ENCODE peak calls at places on chromosomes 12 and 14, in nine cellular contexts. X, Q, Y, U, P, N, W, J and L are unnamed samples. For H3K4me1, the result is how much of the 10 kb centered on the place peaks cover.

GRCh38 chr12:72832024-72832423 is 559.9 kb downstream of the TRHDE start:
- DNase-seq in X (no peak), Q (no peak), Y (no peak), U (no peak), P (no peak), N (no peak), W (no peak), J (no peak), L (no peak)

GRCh38 chr12:6607751-6608591 is 792 bp upstream of the CHD4 start:
- DNase-seq in X (peak), Q (peak), Y (peak), U (peak), P (peak), N (peak), W (peak), J (peak), L (no peak)

GRCh38 chr14:105439710-105440553 is 20.3 kb downstream of the MTA1 start:
- DNase-seq in X (no peak), Q (no peak), Y (no peak), U (no peak), P (no peak), N (no peak), W (no peak), J (no peak), L (peak)

GRCh38 chr12:13534242-13534641 is 337.7 kb downstream of the EMP1 start:
- DNase-seq in X (no peak), Q (no peak), Y (no peak), U (no peak), P (no peak), N (no peak), W (no peak), J (no peak), L (no peak)

GRCh38 chr14:69152181-69152943 is 557 bp downstream of the DCAF5 start:
- DNase-seq in X (peak), Q (peak), Y (peak), U (peak), P (no peak), N (no peak), W (peak), J (peak), L (no peak)

GRCh38 chr12:107884769-107885694 is 110.5 kb downstream of the ASCL4 start:
- DNase-seq in X (peak), Q (peak), Y (peak), U (peak), P (no peak), N (peak), W (peak), J (no peak), L (no peak)

GRCh38 chr12:115572440-115572839 is 705.1 kb downstream of the MED13L start:
- DNase-seq in X (no peak), Q (no peak), Y (no peak), U (no peak), P (no peak), N (no peak), W (no peak), J (no peak), L (no peak)

GRCh38 chr12:86233126-86233525 is 23.1 kb downstream of the MGAT4C start:
- DNase-seq in X (peak), Q (peak), Y (no peak), U (peak), P (no peak), N (no peak), W (no peak), J (no peak), L (no peak)

GRCh38 chr12:23757541-23757962 is 191.9 kb downstream of the SOX5 start:
- DNase-seq in X (peak), Q (peak), Y (no peak), U (peak), P (no peak), N (no peak), W (peak), J (no peak), L (no peak)

GRCh38 chr12:740921-741320 is 11.5 kb upstream of the WNK1 start:
- DNase-seq in X (no peak), Q (no peak), Y (no peak), U (no peak), P (no peak), N (no peak), W (no peak), J (no peak), L (no peak)

GRCh38 chr12:46401703-46402102 is 29.1 kb upstream of the SLC38A2 start:
- DNase-seq in X (peak), Q (peak), Y (no peak), U (peak), P (peak), N (no peak), W (no peak), J (no peak), L (peak)

GRCh38 chr14:60508707-60509437 is at the start of gene SIX6:
- DNase-seq in X (peak), Q (peak), Y (no peak), U (peak), P (no peak), N (no peak), W (no peak), J (no peak), L (peak)

GRCh38 chr12:79274571-79275064 is 410.0 kb downstream of the SYT1 start:
- DNase-seq in X (peak), Q (no peak), Y (no peak), U (no peak), P (no peak), N (no peak), W (no peak), J (no peak), L (no peak)

GRCh38 chr12:64124511-64125197 is 97.4 kb downstream of the KICS2 start:
- DNase-seq in X (peak), Q (no peak), Y (no peak), U (peak), P (no peak), N (no peak), W (no peak), J (no peak), L (no peak)

DNA sequence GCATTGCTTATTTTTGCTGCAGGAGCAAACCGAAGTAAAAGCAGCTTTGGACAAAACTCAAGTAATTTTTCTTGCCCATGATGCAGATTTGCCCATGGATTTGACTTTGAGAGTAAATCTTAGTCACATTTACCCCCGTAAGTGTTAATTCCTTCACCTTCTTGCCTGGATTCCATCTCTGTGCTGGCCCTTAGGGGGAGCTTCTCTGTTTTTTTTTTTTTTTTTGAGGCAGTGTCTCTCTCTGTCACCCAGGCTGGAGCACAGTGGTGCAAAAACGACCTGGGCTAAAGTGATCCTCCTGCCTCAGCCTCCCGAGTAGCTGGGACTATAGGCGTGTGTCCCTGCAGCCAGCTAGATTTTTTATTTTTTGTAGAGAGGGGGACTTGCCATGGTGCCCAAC is 210.2 kb downstream of the FUT8 start:
- DNase-seq in X (no peak), Q (no peak), Y (no peak), U (no peak), P (no peak), N (no peak), W (no peak), J (no peak), L (no peak)
- H3K4me1 ChIP-seq in X (under half), Q (under half), Y (under half), U (under half), P (under half), N (under half), W (under half), J (under half), L (under half)

GRCh38 chr12:77941396-77941795 is 110.7 kb downstream of the NAV3 start:
- DNase-seq in X (no peak), Q (no peak), Y (no peak), U (no peak), P (no peak), N (no peak), W (no peak), J (no peak), L (no peak)

GRCh38 chr12:77940011-77940423 is 109.3 kb downstream of the NAV3 start:
- DNase-seq in X (peak), Q (peak), Y (no peak), U (peak), P (no peak), N (no peak), W (no peak), J (no peak), L (no peak)

GRCh38 chr12:77943466-77943865 is 112.8 kb downstream of the NAV3 start:
- DNase-seq in X (peak), Q (no peak), Y (no peak), U (peak), P (no peak), N (no peak), W (no peak), J (no peak), L (no peak)

GRCh38 chr12:77940566-77940965 is 109.9 kb downstream of the NAV3 start:
- DNase-seq in X (peak), Q (peak), Y (no peak), U (no peak), P (no peak), N (no peak), W (no peak), J (no peak), L (no peak)

GRCh38 chr12:77938301-77938700 is 107.6 kb downstream of the NAV3 start:
- DNase-seq in X (no peak), Q (no peak), Y (no peak), U (no peak), P (no peak), N (no peak), W (no peak), J (no peak), L (no peak)
- H3K4me1 ChIP-seq in X (under half), Q (under half), Y (under half), U (under half), P (under half), N (under half), W (under half), J (under half), L (under half)

DNA sequence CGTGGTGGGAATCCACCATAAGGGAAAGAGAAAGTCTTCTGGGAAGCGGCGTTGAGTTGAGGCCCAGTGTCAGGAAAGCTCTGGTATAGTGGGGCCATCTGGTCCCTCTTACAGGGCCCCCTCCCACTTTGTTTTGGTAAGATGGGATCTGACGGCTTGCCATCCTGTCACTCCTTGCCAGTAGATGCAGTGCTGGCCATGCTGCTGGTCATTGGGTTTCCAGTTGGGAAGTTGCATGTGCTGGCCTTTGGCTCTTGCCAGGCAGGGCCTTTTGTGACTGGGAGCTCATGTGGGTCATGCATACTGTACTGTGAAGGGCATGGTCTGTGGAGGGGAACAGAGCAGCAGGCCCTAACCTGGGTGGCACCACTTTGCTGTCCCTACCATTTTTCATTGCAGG is 3.8 kb downstream of the TRAF3 start:
- DNase-seq in X (no peak), Q (no peak), Y (no peak), U (no peak), P (no peak), N (no peak), W (no peak), J (no peak), L (no peak)
- H3K4me1 ChIP-seq in X (under half), Q (under half), Y (under half), U (under half), P (under half), N (under half), W (under half), J (half or more), L (under half)

DNA sequence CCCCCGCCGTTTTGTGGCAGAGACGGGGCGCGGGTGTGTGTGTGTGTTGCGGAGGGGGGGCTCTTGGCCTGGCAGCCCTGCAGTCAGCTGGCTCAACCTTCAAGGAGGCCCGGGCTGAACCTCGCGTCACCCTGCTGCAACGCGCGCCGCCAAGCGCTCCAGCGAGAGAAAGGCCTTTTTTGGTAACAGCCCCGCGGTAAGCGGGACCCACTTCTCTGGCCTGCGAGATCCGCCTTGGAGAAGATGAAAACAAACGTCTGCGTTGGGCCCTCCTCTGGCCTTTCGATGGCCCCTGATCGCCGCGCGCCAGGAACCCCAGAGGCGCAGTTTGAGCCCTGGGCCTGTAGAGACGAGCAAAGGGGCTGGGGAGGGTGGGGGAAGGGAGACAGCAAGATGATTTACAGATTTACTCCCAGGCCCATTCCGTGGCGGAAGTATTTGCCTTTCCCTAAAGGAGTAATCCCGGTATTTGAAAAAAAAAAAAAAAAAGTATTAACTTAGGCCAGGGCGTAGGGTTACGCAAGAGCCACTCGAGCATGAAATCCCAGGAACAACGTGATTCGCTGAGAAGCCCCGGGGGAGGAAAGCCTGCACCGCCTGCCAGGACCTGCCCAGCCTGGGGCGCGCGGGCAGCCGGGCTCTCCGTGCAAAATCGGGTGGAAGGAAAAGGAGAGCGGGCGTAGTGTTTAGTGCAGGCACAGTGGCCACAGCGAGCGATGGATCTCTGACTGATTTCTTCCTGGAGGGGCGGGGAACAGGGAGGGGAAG is 4.5 kb upstream of the IRF2BPL start:
- DNase-seq in X (peak), Q (peak), Y (peak), U (peak), P (peak), N (peak), W (peak), J (peak), L (peak)
- H3K4me1 ChIP-seq in X (under half), Q (half or more), Y (half or more), U (half or more), P (under half), N (under half), W (half or more), J (half or more), L (under half)

DNA sequence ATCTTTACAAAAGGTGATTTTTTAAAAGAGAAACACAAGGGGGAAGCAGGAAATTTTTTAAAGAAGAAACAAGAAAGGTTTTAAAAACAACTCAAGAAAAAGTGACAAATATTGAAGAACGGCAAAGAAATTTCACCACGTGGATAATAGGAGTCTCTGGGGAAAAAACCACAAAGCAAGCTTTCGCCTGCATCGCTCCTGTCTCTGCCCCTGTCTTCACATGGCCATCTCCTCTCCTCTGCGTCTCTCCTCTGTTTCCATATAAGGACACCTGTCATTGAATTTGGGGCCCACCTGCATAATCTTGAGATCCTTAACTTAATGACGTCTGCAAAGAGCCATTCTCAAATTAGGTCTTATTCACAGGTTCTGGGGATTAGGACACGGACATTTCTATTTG is 175.8 kb downstream of the ETV6 start:
- DNase-seq in X (no peak), Q (no peak), Y (no peak), U (no peak), P (no peak), N (no peak), W (no peak), J (no peak), L (no peak)
- H3K4me1 ChIP-seq in X (under half), Q (half or more), Y (under half), U (under half), P (under half), N (under half), W (under half), J (under half), L (under half)

DNA sequence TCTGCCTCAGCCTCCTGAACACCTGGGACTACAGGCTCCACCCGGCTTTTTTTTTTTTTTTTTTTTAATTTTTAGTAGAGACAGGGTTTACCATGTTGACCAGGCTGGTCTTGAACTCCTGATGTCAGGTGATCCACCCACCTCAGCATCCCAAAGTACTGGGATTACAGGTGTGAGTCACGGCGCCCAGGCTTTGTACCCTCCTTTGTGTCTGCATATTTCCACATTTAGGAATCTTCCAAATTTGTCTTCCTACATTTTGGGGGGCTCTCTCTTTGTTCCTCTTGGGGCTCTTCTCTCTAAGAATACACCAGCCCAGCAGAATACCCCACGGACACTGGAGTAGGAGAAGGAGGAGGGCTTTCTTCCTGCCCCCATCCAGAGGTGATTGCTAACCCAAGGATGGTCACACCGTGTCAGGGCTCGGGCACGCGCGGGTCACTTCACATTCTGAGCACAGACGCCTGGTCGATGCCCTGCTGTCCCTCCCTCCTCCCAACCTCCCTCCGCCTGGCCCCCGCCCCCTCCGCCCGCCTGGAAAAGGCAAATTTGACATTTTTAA is 2.1 kb upstream of the DNAJC22 start:
- DNase-seq in X (no peak), Q (no peak), Y (no peak), U (no peak), P (no peak), N (no peak), W (no peak), J (no peak), L (no peak)
- H3K4me1 ChIP-seq in X (under half), Q (under half), Y (half or more), U (under half), P (under half), N (under half), W (half or more), J (half or more), L (under half)